ENCODE peak calls at places on chromosome 5, in nine cellular contexts. X, J, K, I, O, S, M, N and A are unnamed samples. For H3K36me3, the result is how much of the 10 kb centered on the place peaks cover.

GRCh38 chr5:151125421-151125820 is 32.2 kb downstream of the ANXA6 start:
- DNase-seq in X (no peak), J (no peak), K (no peak), I (no peak), O (no peak), S (no peak), M (no peak), N (no peak), A (no peak)

GRCh38 chr5:16815432-16815831 is 120.7 kb downstream of the MYO10 start:
- DNase-seq in X (no peak), J (no peak), K (no peak), I (no peak), O (no peak), S (no peak), M (peak), N (no peak), A (no peak)

GRCh38 chr5:39980056-39980455 is 555.3 kb upstream of the DAB2 start:
- DNase-seq in X (no peak), J (no peak), K (no peak), I (no peak), O (peak), S (no peak), M (peak), N (no peak), A (no peak)

GRCh38 chr5:168332042-168332441 is 40.6 kb downstream of the WWC1 start:
- DNase-seq in X (no peak), J (no peak), K (no peak), I (no peak), O (no peak), S (no peak), M (peak), N (no peak), A (no peak)

GRCh38 chr5:36882250-36882649 is 5.7 kb downstream of the NIPBL start:
- DNase-seq in X (no peak), J (no peak), K (no peak), I (no peak), O (no peak), S (no peak), M (no peak), N (no peak), A (no peak)

GRCh38 chr5:170860415-170860814 is 1.4 kb upstream of the RANBP17 start:
- DNase-seq in X (no peak), J (no peak), K (no peak), I (no peak), O (no peak), S (no peak), M (no peak), N (no peak), A (no peak)

GRCh38 chr5:180353226-180353962 is at the start of gene GFPT2:
- DNase-seq in X (peak), J (peak), K (peak), I (peak), O (peak), S (peak), M (no peak), N (peak), A (no peak)

GRCh38 chr5:145968970-145969713 is 32.8 kb downstream of the SH3RF2 start:
- DNase-seq in X (no peak), J (no peak), K (no peak), I (no peak), O (no peak), S (no peak), M (no peak), N (no peak), A (no peak)

GRCh38 chr5:72210913-72211670 is 103.8 kb downstream of the MAP1B start:
- DNase-seq in X (peak), J (no peak), K (peak), I (peak), O (peak), S (peak), M (peak), N (peak), A (peak)

GRCh38 chr5:12385095-12385494 is 480.8 kb upstream of the CTNND2 start:
- DNase-seq in X (no peak), J (no peak), K (no peak), I (no peak), O (no peak), S (no peak), M (no peak), N (no peak), A (no peak)

GRCh38 chr5:121797677-121798518 is 53.8 kb upstream of the FTMT start:
- DNase-seq in X (no peak), J (peak), K (no peak), I (no peak), O (no peak), S (no peak), M (no peak), N (no peak), A (no peak)

GRCh38 chr5:67146981-67147380 is 49.6 kb downstream of the CD180 start:
- DNase-seq in X (no peak), J (no peak), K (no peak), I (no peak), O (no peak), S (no peak), M (no peak), N (no peak), A (no peak)

GRCh38 chr5:67149057-67149634 is 47.5 kb downstream of the CD180 start:
- DNase-seq in X (no peak), J (no peak), K (peak), I (no peak), O (no peak), S (no peak), M (no peak), N (no peak), A (no peak)

GRCh38 chr5:67147768-67148167 is 48.8 kb downstream of the CD180 start:
- DNase-seq in X (no peak), J (no peak), K (peak), I (no peak), O (peak), S (no peak), M (no peak), N (peak), A (no peak)

GRCh38 chr5:67152400-67152799 is 44.2 kb downstream of the CD180 start:
- DNase-seq in X (no peak), J (no peak), K (no peak), I (no peak), O (no peak), S (no peak), M (no peak), N (no peak), A (no peak)

DNA sequence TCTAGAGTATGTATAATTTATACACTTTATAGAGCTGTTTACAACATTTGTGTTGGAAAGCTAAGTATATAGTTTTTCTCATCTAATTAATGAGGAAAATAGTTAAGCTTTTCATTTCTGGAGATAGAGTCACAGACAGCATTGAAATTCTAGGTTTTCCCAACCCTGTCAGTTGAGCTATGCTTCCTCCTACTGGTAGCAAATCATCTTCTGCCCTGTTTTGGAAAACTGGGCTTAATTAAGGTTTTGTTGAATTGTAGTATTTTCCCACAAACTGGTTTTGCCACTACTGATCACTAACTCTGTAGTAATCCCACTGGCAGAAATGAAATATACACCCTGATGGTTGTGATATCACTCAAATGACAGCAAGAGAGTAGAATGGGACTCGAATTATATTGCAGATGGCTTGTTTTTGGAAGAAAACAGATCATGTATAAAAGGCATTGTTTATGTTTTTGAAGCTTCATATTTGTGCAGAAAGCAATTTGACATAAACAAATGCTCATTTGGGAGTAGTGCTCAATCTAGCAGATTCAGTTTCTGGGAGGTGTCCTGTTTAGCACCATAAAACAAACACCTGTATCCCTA is 46.6 kb downstream of the CD180 start:
- DNase-seq in X (no peak), J (no peak), K (peak), I (no peak), O (peak), S (no peak), M (no peak), N (peak), A (no peak)
- TF ChIP-seq CTCF in X (peak), J (peak), K (peak), I (peak), O (peak), S (peak), M (no peak), N (peak), A (peak)

GRCh38 chr5:129905467-129906176 is 1.4 kb downstream of the CHSY3 start:
- DNase-seq in X (no peak), J (peak), K (peak), I (no peak), O (no peak), S (peak), M (no peak), N (peak), A (no peak)
- H3K4me3 ChIP-seq in X (peak), J (peak), K (peak), I (peak), O (peak), S (peak), M (peak), N (peak), A (peak)

GRCh38 chr5:178224403-178224802 is 8.2 kb downstream of the PHYKPL start:
- DNase-seq in X (no peak), J (no peak), K (no peak), I (peak), O (no peak), S (peak), M (no peak), N (no peak), A (no peak)
- H3K36me3 ChIP-seq in X (under half), J (under half), K (under half), I (half or more), O (under half), S (half or more), M (under half), N (half or more), A (under half)

GRCh38 chr5:172686539-172687390 is 45.7 kb downstream of the NEURL1B start:
- DNase-seq in X (no peak), J (no peak), K (no peak), I (no peak), O (no peak), S (no peak), M (no peak), N (no peak), A (no peak)
- TF ChIP-seq CTCF in X (no peak), J (no peak), K (no peak), I (no peak), O (no peak), S (no peak), M (no peak), N (no peak), A (no peak)

GRCh38 chr5:132822650-132823480 is 7.6 kb downstream of the SHROOM1 start:
- DNase-seq in X (no peak), J (peak), K (peak), I (no peak), O (no peak), S (peak), M (peak), N (no peak), A (no peak)

GRCh38 chr5:132825165-132825823 is 5.2 kb downstream of the SHROOM1 start:
- DNase-seq in X (no peak), J (peak), K (no peak), I (no peak), O (no peak), S (no peak), M (no peak), N (no peak), A (no peak)

GRCh38 chr5:132824426-132824825 is 6.0 kb downstream of the SHROOM1 start:
- DNase-seq in X (no peak), J (no peak), K (no peak), I (no peak), O (no peak), S (no peak), M (no peak), N (no peak), A (no peak)

GRCh38 chr5:132821791-132822190 is 8.7 kb downstream of the SHROOM1 start:
- DNase-seq in X (no peak), J (no peak), K (no peak), I (no peak), O (no peak), S (peak), M (no peak), N (peak), A (no peak)

GRCh38 chr5:132823481-132824050 is 6.9 kb downstream of the SHROOM1 start:
- DNase-seq in X (no peak), J (no peak), K (no peak), I (no peak), O (no peak), S (no peak), M (no peak), N (no peak), A (no peak)
- H3K4me3 ChIP-seq in X (peak), J (peak), K (no peak), I (peak), O (peak), S (peak), M (peak), N (no peak), A (no peak)

GRCh38 chr5:179033004-179033580 is 9.5 kb downstream of the ZNF879 start:
- DNase-seq in X (no peak), J (no peak), K (no peak), I (no peak), O (no peak), S (no peak), M (no peak), N (no peak), A (no peak)
- H3K36me3 ChIP-seq in X (half or more), J (half or more), K (under half), I (half or more), O (under half), S (half or more), M (under half), N (under half), A (under half)

GRCh38 chr5:134176523-134177196 is at the start of gene SKP1:
- DNase-seq in X (peak), J (peak), K (peak), I (peak), O (peak), S (peak), M (peak), N (peak), A (no peak)
- TF ChIP-seq CTCF in X (no peak), J (no peak), K (no peak), I (no peak), O (no peak), S (no peak), M (no peak), N (no peak), A (no peak)

GRCh38 chr5:73444499-73445432 is 3.8 kb downstream of the FOXD1 start:
- DNase-seq in X (no peak), J (peak), K (no peak), I (no peak), O (no peak), S (no peak), M (no peak), N (no peak), A (no peak)

GRCh38 chr5:73446631-73447233 is 1.8 kb downstream of the FOXD1 start:
- DNase-seq in X (no peak), J (peak), K (no peak), I (no peak), O (no peak), S (no peak), M (no peak), N (no peak), A (no peak)

GRCh38 chr5:73443725-73444498 is 4.7 kb downstream of the FOXD1 start:
- DNase-seq in X (no peak), J (peak), K (no peak), I (no peak), O (no peak), S (no peak), M (no peak), N (no peak), A (no peak)

GRCh38 chr5:73447234-73448071 is 1.1 kb downstream of the FOXD1 start:
- DNase-seq in X (peak), J (peak), K (peak), I (no peak), O (peak), S (no peak), M (peak), N (peak), A (no peak)

DNA sequence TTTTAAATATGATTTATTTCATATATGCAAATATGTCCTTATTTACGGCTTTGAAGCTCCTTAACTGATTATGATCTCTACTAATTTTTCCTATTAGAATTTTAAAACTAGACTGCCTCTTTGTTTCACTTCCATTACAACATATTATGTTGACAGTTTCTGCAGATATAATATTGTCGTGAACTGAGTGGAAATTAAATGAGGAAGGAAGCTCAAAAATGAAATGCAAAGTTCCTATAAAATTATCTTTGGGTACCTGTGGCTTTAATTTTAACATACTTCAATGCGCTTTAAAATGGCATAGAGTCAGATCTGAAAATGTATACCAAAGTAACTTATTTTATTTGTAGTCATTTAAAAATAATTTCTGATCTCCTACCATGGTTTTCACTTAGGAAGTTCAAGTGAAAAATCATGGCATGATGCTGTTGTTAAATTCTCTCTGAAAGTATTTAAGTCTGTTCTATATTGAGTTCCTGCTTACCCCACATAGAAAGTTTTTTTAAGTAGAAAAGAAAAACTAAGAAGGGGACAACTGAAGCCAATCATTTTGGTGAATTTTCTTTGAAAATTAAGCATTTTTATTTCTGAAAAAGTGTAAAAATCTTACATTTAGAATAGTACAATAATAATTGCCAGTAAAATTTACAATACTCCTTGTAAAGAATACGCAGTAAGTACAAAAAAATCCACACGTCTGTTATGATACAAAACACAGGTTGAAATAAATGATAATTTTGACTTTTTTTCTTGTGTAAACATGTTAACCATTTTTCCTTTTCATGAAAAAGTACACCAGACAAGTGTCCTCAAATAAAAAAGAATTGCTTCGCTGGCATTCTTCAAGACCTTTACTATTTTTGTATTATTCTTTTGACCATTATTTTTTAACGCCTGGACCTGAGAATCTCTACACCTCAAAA is 2.6 kb downstream of the FOXD1 start:
- DNase-seq in X (no peak), J (no peak), K (no peak), I (no peak), O (no peak), S (no peak), M (no peak), N (no peak), A (no peak)
- H3K4me3 ChIP-seq in X (no peak), J (peak), K (no peak), I (no peak), O (peak), S (no peak), M (no peak), N (peak), A (peak)